ENCODE peak calls at places on chromosome 21, in nine cellular contexts. J is dorsolateral prefrontal cortex; R is activated T-helper 1 cell treated with anti-CD3 and anti-CD28 coated beads, Interleukin-2, amount 50 U/mL, for 16 hours; K is stimulated activated CD8-positive, alpha-beta memory T cell treated with anti-CD3 and anti-CD28 coated beads, Interleukin-2, amount 100 ng/mL, for 48 hours; O is NCI-H1436; H is NCI-H1105; Q is NCI-H774; C is HFF-Myc; B is cerebellar cortex. Z is an unnamed sample.

GRCh38 chr21:41369105-41369914 is 7.5 kb downstream of the MX2 start:
- DNase-seq in J (no peak), R (no peak), K (no peak), O (peak), H (no peak), Q (no peak), C (no peak), B (no peak), Z (no peak)

GRCh38 chr21:26433386-26433785 is 139.7 kb downstream of the CYYR1 start:
- DNase-seq in J (no peak), R (no peak), K (no peak), O (no peak), H (no peak), Q (no peak), C (no peak), B (no peak), Z (no peak)

GRCh38 chr21:37006521-37007291 is at the start of gene RIPPLY3:
- DNase-seq in J (no peak), R (no peak), K (no peak), O (peak), H (no peak), Q (peak), C (no peak), B (no peak), Z (no peak)

GRCh38 chr21:42349420-42350075 is 1.2 kb downstream of the TFF2 start:
- DNase-seq in J (no peak), R (no peak), K (no peak), O (no peak), H (no peak), Q (no peak), C (no peak), B (no peak), Z (no peak)

GRCh38 chr21:42649122-42650032 is 4.0 kb upstream of the PDE9A start:
- DNase-seq in J (no peak), R (no peak), K (no peak), O (no peak), H (no peak), Q (no peak), C (no peak), B (no peak), Z (no peak)

GRCh38 chr21:37675202-37675801 is 241.0 kb downstream of the KCNJ6 start:
- DNase-seq in J (peak), R (peak), K (peak), O (no peak), H (peak), Q (peak), C (peak), B (peak), Z (peak)

GRCh38 chr21:31557956-31558838 is 101.3 kb upstream of the SOD1 start:
- DNase-seq in J (peak), R (no peak), K (no peak), O (peak), H (peak), Q (peak), C (no peak), B (peak), Z (peak)

GRCh38 chr21:25501996-25502665 is 105.2 kb downstream of the MRPL39 start:
- DNase-seq in J (no peak), R (no peak), K (peak), O (no peak), H (no peak), Q (no peak), C (no peak), B (no peak), Z (no peak)

GRCh38 chr21:15434185-15434905 is 295.4 kb upstream of the USP25 start:
- DNase-seq in J (no peak), R (no peak), K (no peak), O (no peak), H (no peak), Q (no peak), C (no peak), B (no peak), Z (no peak)

GRCh38 chr21:27649323-27649722 is 682.4 kb upstream of the ADAMTS5 start:
- DNase-seq in J (no peak), R (no peak), K (no peak), O (no peak), H (no peak), Q (no peak), C (peak), B (no peak), Z (no peak)

GRCh38 chr21:33031562-33031961 is 5.8 kb downstream of the OLIG2 start:
- DNase-seq in J (no peak), R (no peak), K (no peak), O (no peak), H (no peak), Q (no peak), C (no peak), B (no peak), Z (no peak)

GRCh38 chr21:26432410-26432809 is 140.7 kb downstream of the CYYR1 start:
- DNase-seq in J (no peak), R (no peak), K (no peak), O (no peak), H (no peak), Q (no peak), C (no peak), B (no peak), Z (no peak)

GRCh38 chr21:42025392-42026071 is 15.4 kb upstream of the ZBTB21 start:
- DNase-seq in J (no peak), R (no peak), K (no peak), O (no peak), H (no peak), Q (no peak), C (no peak), B (no peak), Z (no peak)

GRCh38 chr21:37149411-37149810 is 76.4 kb downstream of the TTC3 start:
- DNase-seq in J (no peak), R (no peak), K (no peak), O (no peak), H (no peak), Q (no peak), C (no peak), B (no peak), Z (no peak)

GRCh38 chr21:25967566-25968438 is 202.8 kb downstream of the APP start:
- DNase-seq in J (no peak), R (no peak), K (no peak), O (no peak), H (no peak), Q (no peak), C (no peak), B (no peak), Z (no peak)

GRCh38 chr21:43829575-43830119 is 35.4 kb upstream of the AGPAT3 start:
- DNase-seq in J (no peak), R (no peak), K (no peak), O (no peak), H (no peak), Q (no peak), C (no peak), B (no peak), Z (no peak)

GRCh38 chr21:46424062-46424591 is 34.6 kb upstream of the DIP2A start:
- DNase-seq in J (no peak), R (no peak), K (no peak), O (no peak), H (no peak), Q (no peak), C (no peak), B (no peak), Z (no peak)

GRCh38 chr21:37452222-37452621 is 85.6 kb downstream of the DYRK1A start:
- DNase-seq in J (peak), R (no peak), K (no peak), O (no peak), H (no peak), Q (no peak), C (peak), B (peak), Z (peak)

GRCh38 chr21:36923270-36923669 is 43.2 kb downstream of the HLCS start:
- DNase-seq in J (no peak), R (no peak), K (no peak), O (no peak), H (no peak), Q (peak), C (no peak), B (no peak), Z (no peak)

GRCh38 chr21:36306872-36307534 is 13.0 kb upstream of the MORC3 start:
- DNase-seq in J (no peak), R (no peak), K (no peak), O (no peak), H (no peak), Q (no peak), C (no peak), B (no peak), Z (no peak)

GRCh38 chr21:41722052-41723018 is 44.5 kb downstream of the RIPK4 start:
- DNase-seq in J (no peak), R (no peak), K (no peak), O (no peak), H (no peak), Q (no peak), C (no peak), B (no peak), Z (no peak)

GRCh38 chr21:42562258-42562657 is 48.6 kb downstream of the SLC37A1 start:
- DNase-seq in J (no peak), R (no peak), K (no peak), O (no peak), H (no peak), Q (no peak), C (no peak), B (no peak), Z (no peak)

GRCh38 chr21:46661211-46661625 is 25.7 kb downstream of the PRMT2 start:
- DNase-seq in J (peak), R (no peak), K (no peak), O (peak), H (no peak), Q (no peak), C (peak), B (peak), Z (peak)

GRCh38 chr21:42093991-42094417 is 22.9 kb downstream of the UMODL1 start:
- DNase-seq in J (peak), R (no peak), K (no peak), O (no peak), H (no peak), Q (no peak), C (no peak), B (peak), Z (peak)

GRCh38 chr21:35995522-35996088 is 64.7 kb downstream of the SETD4 start:
- DNase-seq in J (no peak), R (no peak), K (no peak), O (no peak), H (no peak), Q (peak), C (no peak), B (no peak), Z (no peak)

GRCh38 chr21:41678944-41679343 is 87.9 kb downstream of the RIPK4 start:
- DNase-seq in J (peak), R (no peak), K (no peak), O (peak), H (peak), Q (peak), C (peak), B (peak), Z (peak)

GRCh38 chr21:43884861-43885370 is 19.9 kb downstream of the AGPAT3 start:
- DNase-seq in J (peak), R (no peak), K (no peak), O (no peak), H (no peak), Q (no peak), C (no peak), B (no peak), Z (no peak)

GRCh38 chr21:44983421-44984206 is 43.8 kb downstream of the SLX9 start:
- DNase-seq in J (no peak), R (no peak), K (no peak), O (no peak), H (no peak), Q (no peak), C (no peak), B (no peak), Z (no peak)

GRCh38 chr21:44890961-44891541 is 17.6 kb upstream of the PTTG1IP start:
- DNase-seq in J (no peak), R (no peak), K (no peak), O (no peak), H (no peak), Q (no peak), C (no peak), B (no peak), Z (no peak)

GRCh38 chr21:45286671-45287437 is 841 bp downstream of the POFUT2 start:
- DNase-seq in J (no peak), R (no peak), K (no peak), O (no peak), H (no peak), Q (no peak), C (no peak), B (no peak), Z (no peak)

GRCh38 chr21:36681117-36681631 is 17.7 kb upstream of the SIM2 start:
- DNase-seq in J (no peak), R (no peak), K (no peak), O (no peak), H (no peak), Q (no peak), C (no peak), B (no peak), Z (no peak)

GRCh38 chr21:24590261-24590660 is 1017.0 kb downstream of the MRPL39 start:
- DNase-seq in J (no peak), R (no peak), K (no peak), O (no peak), H (peak), Q (no peak), C (no peak), B (peak), Z (peak)

GRCh38 chr21:29168874-29169273 is 38.4 kb downstream of the MAP3K7CL start:
- DNase-seq in J (no peak), R (no peak), K (no peak), O (no peak), H (no peak), Q (no peak), C (no peak), B (no peak), Z (no peak)

GRCh38 chr21:36096398-36097290 is 26.8 kb downstream of the CBR1 start:
- DNase-seq in J (no peak), R (no peak), K (no peak), O (no peak), H (no peak), Q (no peak), C (no peak), B (no peak), Z (no peak)

GRCh38 chr21:33641339-33642026 is at the start of gene CRYZL1:
- DNase-seq in J (peak), R (peak), K (peak), O (peak), H (peak), Q (peak), C (peak), B (peak), Z (peak)